ENCODE peak calls at places on chromosome 22, in seven cellular contexts. S is CD4-positive, alpha-beta T cell; R is nephron progenitor cell; G is iris pigment epithelial cell; O is T-helper 1 cell; M is hepatic stellate cell; I is fibroblast of pulmonary artery. C is an unnamed sample.

GRCh38 chr22:20646906-20647305 is 127.0 kb upstream of the SERPIND1 start:
- DNase-seq in I (no peak), M (no peak), G (no peak), O (no peak), R (no peak), S (no peak), C (no peak)

GRCh38 chr22:20625270-20625669 is 117.9 kb downstream of the MED15 start:
- DNase-seq in G (no peak), M (no peak), S (no peak), R (no peak), O (no peak), I (no peak), C (no peak)

GRCh38 chr22:41925783-41926460 is 684 bp downstream of the TNFRSF13C start:
- DNase-seq in G (peak; percentile 29), M (no peak), O (peak; percentile 59), I (peak; percentile 45), R (peak; percentile 79), S (peak; percentile 74), C (peak; percentile 40)

GRCh38 chr22:28855355-28856094 is 27.8 kb upstream of the ZNRF3 start:
- DNase-seq in S (peak; percentile 9), I (peak; percentile 85), R (peak; percentile 52), M (peak; percentile 63), G (peak; percentile 74), O (no peak), C (peak; percentile 88)

GRCh38 chr22:43978558-43978957 is 23.3 kb downstream of the SAMM50 start:
- DNase-seq in G (no peak), I (no peak), M (no peak), S (no peak), R (no peak), O (no peak), C (no peak)

GRCh38 chr22:24816841-24817240 is 10.8 kb downstream of the SGSM1 start:
- DNase-seq in M (no peak), R (no peak), I (no peak), O (no peak), S (no peak), G (no peak), C (no peak)

GRCh38 chr22:30290318-30290678 is 993 bp upstream of the CASTOR1 start:
- DNase-seq in G (peak; percentile 58), I (no peak), O (no peak), R (peak; percentile 23), S (no peak), M (no peak), C (peak; percentile 46)

GRCh38 chr22:41308054-41308453 is 6.7 kb downstream of the ZC3H7B start:
- DNase-seq in R (no peak), S (no peak), I (no peak), G (peak; percentile 63), O (no peak), M (peak; percentile 79), C (peak; percentile 85)

GRCh38 chr22:46076651-46077339 is 73.5 kb upstream of the PPARA start:
- DNase-seq in S (no peak), I (peak; percentile 59), M (peak; percentile 78), R (no peak), G (peak; percentile 59), O (no peak), C (peak; percentile 44)

GRCh38 chr22:20459862-20460261 is 22.2 kb upstream of the SCARF2 start:
- DNase-seq in G (no peak), R (no peak), M (no peak), O (no peak), S (no peak), I (no peak), C (no peak)

GRCh38 chr22:20295262-20296064 is 24.4 kb downstream of the DGCR6L start:
- DNase-seq in G (no peak), M (no peak), I (no peak), O (no peak), R (no peak), S (no peak), C (no peak)

GRCh38 chr22:30117256-30117655 is 37.0 kb downstream of the HORMAD2 start:
- DNase-seq in S (no peak), I (no peak), M (no peak), R (no peak), O (no peak), G (no peak), C (no peak)

GRCh38 chr22:44317886-44318637 is 5.3 kb upstream of the SHISAL1 start:
- DNase-seq in O (no peak), R (no peak), G (no peak), M (no peak), S (no peak), I (no peak), C (no peak)

GRCh38 chr22:40178417-40179409 is 988 bp downstream of the TNRC6B start:
- DNase-seq in M (no peak), R (peak; percentile 27), O (no peak), G (peak; percentile 55), I (peak; percentile 58), S (no peak), C (peak; percentile 54)

GRCh38 chr22:47151490-47151889 is 389.0 kb downstream of the TBC1D22A start:
- DNase-seq in M (peak; percentile 36), S (no peak), O (no peak), R (no peak), I (peak; percentile 45), G (peak; percentile 66), C (peak; percentile 62)

GRCh38 chr22:24400726-24401596 is 26.4 kb upstream of the ADORA2A start:
- DNase-seq in G (no peak), O (no peak), M (no peak), I (no peak), R (no peak), S (no peak), C (no peak)

GRCh38 chr22:39349967-39350802 is at the start of gene SYNGR1:
- DNase-seq in G (no peak), M (no peak), S (no peak), O (no peak), R (peak; percentile 68), I (no peak), C (no peak)

GRCh38 chr22:23103199-23103954 is 33.1 kb downstream of the GNAZ start:
- DNase-seq in M (no peak), S (no peak), O (no peak), I (no peak), G (no peak), R (no peak), C (no peak)

GRCh38 chr22:45819305-45819704 is 147.7 kb downstream of the ATXN10 start:
- DNase-seq in M (no peak), I (no peak), R (no peak), S (no peak), O (no peak), G (no peak), C (no peak)

GRCh38 chr22:24037851-24038765 is 27.0 kb downstream of the CABIN1 start:
- DNase-seq in G (peak; percentile 68), R (no peak), I (no peak), O (no peak), M (no peak), S (peak; percentile 58), C (no peak)

GRCh38 chr22:48198489-48199459 is 1436.3 kb downstream of the TBC1D22A start:
- DNase-seq in G (no peak), R (no peak), S (no peak), O (no peak), I (no peak), M (no peak), C (no peak)

GRCh38 chr22:20624161-20624616 is 116.8 kb downstream of the MED15 start:
- DNase-seq in I (no peak), R (no peak), G (peak; percentile 15), O (no peak), S (no peak), M (no peak), C (peak; percentile 8)

GRCh38 chr22:22928666-22929380 is 41.2 kb downstream of the IGLL5 start:
- DNase-seq in S (peak; percentile 20), O (no peak), M (peak; percentile 65), R (no peak), I (peak; percentile 33), G (peak; percentile 26), C (peak; percentile 5)

GRCh38 chr22:27105142-27106025 is 448.0 kb downstream of the MIAT start:
- DNase-seq in S (no peak), M (peak; percentile 82), G (peak; percentile 97), R (no peak), O (no peak), I (peak; percentile 92), C (peak; percentile 97)

GRCh38 chr22:16989915-16990314 is 18.1 kb downstream of the GAB4 start:
- DNase-seq in O (no peak), M (no peak), I (no peak), G (no peak), R (no peak), S (no peak), C (no peak)

GRCh38 chr22:24424001-24424900 is 3.1 kb upstream of the ADORA2A start:
- DNase-seq in G (no peak), I (no peak), M (no peak), O (no peak), R (peak; percentile 50), S (peak; percentile 44), C (no peak)